ENCODE peak calls at places on chromosome 16, in four cellular contexts. A is lower leg skin, J is H1, I is gastrocnemius medialis. N is an unnamed sample.
A peak's percentile ranks its signal among the peaks of the same experiment; 100 is the strongest.

GRCh38 chr16:65377131-65377649 is 255.3 kb upstream of the CDH11 start:
- DNase-seq in J (no peak), A (no peak), I (no peak), N (no peak)

GRCh38 chr16:21156767-21157467 is 1.6 kb upstream of the LDAF1 start:
- DNase-seq in J (no peak), I (no peak), A (peak; percentile 43), N (no peak)

GRCh38 chr16:24919536-24919935 is 73.8 kb downstream of the SLC5A11 start:
- DNase-seq in J (no peak), A (no peak), I (no peak), N (no peak)

GRCh38 chr16:49755291-49755611 is 100.7 kb downstream of the ZNF423 start:
- DNase-seq in A (peak; percentile 22), I (no peak), J (no peak), N (no peak)

GRCh38 chr16:4404247-4404966 is 12.0 kb downstream of the CORO7 start:
- DNase-seq in J (peak; percentile 72), I (no peak), A (no peak), N (no peak)

GRCh38 chr16:11681526-11681925 is 13.3 kb downstream of the SNN start:
- DNase-seq in I (peak; percentile 93), J (no peak), A (no peak), N (no peak)

GRCh38 chr16:65415460-65415859 is 293.6 kb upstream of the CDH11 start:
- DNase-seq in J (no peak), I (no peak), A (no peak), N (no peak)

GRCh38 chr16:80899804-80900592 is 95.6 kb upstream of the CDYL2 start:
- DNase-seq in A (peak; percentile 41), J (no peak), I (peak; percentile 60), N (no peak)

GRCh38 chr16:30091474-30092372 is at the start of gene TBX6:
- DNase-seq in J (peak; percentile 73), I (peak; percentile 90), A (peak; percentile 90), N (peak; percentile 69)

GRCh38 chr16:66926171-66926570 is 836 bp upstream of the RRAD start:
- DNase-seq in A (no peak), J (no peak), I (peak; percentile 95), N (no peak)

GRCh38 chr16:78458588-78458987 is 359.1 kb downstream of the WWOX start:
- DNase-seq in I (no peak), A (no peak), J (no peak), N (no peak)

GRCh38 chr16:69563605-69564580 is 1.9 kb upstream of the NFAT5 start:
- DNase-seq in A (no peak), I (no peak), J (no peak), N (no peak)

GRCh38 chr16:49356728-49357488 is 16.7 kb upstream of the C16orf78 start:
- DNase-seq in I (no peak), A (no peak), J (no peak), N (no peak)

GRCh38 chr16:87930456-87930855 is 5.9 kb downstream of the CA5A start:
- DNase-seq in J (no peak), A (no peak), I (no peak), N (no peak)

GRCh38 chr16:14427371-14427948 is 202.6 kb downstream of the PARN start:
- DNase-seq in A (no peak), I (no peak), J (no peak), N (no peak)

GRCh38 chr16:30949655-30950515 is 1.0 kb downstream of the ORAI3 start:
- DNase-seq in J (no peak), A (peak; percentile 93), I (peak; percentile 87), N (peak; percentile 54)

GRCh38 chr16:75789237-75789636 is 62.9 kb upstream of the CPHXL start:
- DNase-seq in J (no peak), I (no peak), A (no peak), N (no peak)

GRCh38 chr16:58506241-58507194 is 6.6 kb downstream of the NDRG4 start:
- DNase-seq in A (no peak), J (no peak), I (peak; percentile 6), N (no peak)

GRCh38 chr16:14640538-14640937 is 7.8 kb downstream of the BFAR start:
- DNase-seq in J (no peak), A (no peak), I (no peak), N (no peak)

GRCh38 chr16:86701286-86701975 is 123.1 kb downstream of the FOXL1 start:
- DNase-seq in A (no peak), I (no peak), J (no peak), N (no peak)

GRCh38 chr16:17346774-17347569 is 123.8 kb downstream of the XYLT1 start:
- DNase-seq in J (no peak), A (no peak), I (no peak), N (no peak)

GRCh38 chr16:69131749-69132423 is 502 bp downstream of the CHTF8 start:
- DNase-seq in J (no peak), A (peak; percentile 58), I (peak; percentile 55), N (no peak)

GRCh38 chr16:11639925-11640899 is 28.0 kb upstream of the SNN start:
- DNase-seq in A (peak; percentile 94), I (peak; percentile 94), J (no peak), N (no peak)

GRCh38 chr16:59633996-59634579 is 900.0 kb upstream of the GOT2 start:
- DNase-seq in I (no peak), J (no peak), A (no peak), N (no peak)

GRCh38 chr16:50185005-50185505 is 31.9 kb downstream of the TENT4B start:
- DNase-seq in J (no peak), A (no peak), I (no peak), N (no peak)

GRCh38 chr16:5490499-5490898 is 392.9 kb upstream of the EEF2KMT start:
- DNase-seq in J (no peak), A (no peak), I (no peak), N (no peak)

GRCh38 chr16:69820926-69821541 is 58.9 kb downstream of the WWP2 start:
- DNase-seq in J (no peak), A (no peak), I (peak; percentile 30), N (no peak)

GRCh38 chr16:82655315-82655714 is 28.5 kb downstream of the CDH13 start:
- DNase-seq in I (no peak), A (no peak), J (no peak), N (no peak)

DNA sequence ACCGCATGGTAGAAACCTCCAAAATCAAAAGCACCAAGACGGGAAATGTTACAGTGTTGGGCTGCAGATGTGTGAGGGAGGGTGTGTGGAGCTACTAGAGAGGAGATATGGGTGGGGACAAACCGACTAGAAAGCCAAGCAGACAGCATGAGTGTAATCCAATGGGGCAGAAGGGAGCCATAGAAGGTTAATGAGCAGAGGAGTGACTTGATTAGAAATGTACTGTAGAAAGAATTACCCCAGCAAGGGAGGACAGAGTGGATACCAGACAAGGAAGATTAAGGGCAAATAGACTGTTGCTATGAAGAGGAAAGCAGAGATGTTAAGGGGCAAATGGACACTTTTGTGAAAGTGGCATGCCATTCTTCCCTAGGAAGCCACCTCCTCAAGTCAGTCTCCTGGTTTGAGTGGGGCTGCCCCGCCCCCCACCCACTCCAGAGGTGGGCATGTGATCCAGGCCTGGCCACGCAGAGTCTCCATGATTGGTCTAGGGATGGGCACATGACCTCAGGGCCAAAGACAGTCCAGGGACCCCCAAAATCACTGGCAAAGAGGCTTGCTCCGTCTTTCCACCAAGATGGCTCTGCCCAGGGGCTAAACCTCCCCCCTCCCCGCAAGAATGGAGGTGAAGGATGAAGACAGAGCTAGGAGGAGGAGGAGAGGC is 4.3 kb downstream of the COTL1 start:
- DNase-seq in A (no peak), I (no peak), J (no peak), N (no peak)
- TF ChIP-seq POLR2A in A (no peak), I (no peak), J (no peak), N (no peak)

DNA sequence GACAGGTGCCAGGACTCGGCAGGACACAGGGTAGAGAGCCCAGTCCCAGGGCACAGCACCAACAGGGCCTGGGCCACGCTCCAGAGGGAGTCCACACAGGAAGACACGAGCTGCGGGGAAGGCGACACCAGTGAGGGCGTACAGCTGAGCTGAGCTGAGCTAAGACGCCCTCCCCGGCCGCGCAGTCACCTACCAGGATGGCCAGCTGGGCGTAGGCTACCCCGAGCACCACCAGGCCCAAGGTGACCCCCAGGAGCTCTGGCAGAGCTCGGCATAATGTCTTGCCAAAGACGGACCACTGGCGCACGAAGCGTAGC is 42.7 kb downstream of the TSC2 start:
- DNase-seq in A (no peak), I (peak; percentile 90), J (no peak), N (no peak)
- TF ChIP-seq POLR2A in A (no peak), I (no peak), J (no peak), N (no peak)

DNA sequence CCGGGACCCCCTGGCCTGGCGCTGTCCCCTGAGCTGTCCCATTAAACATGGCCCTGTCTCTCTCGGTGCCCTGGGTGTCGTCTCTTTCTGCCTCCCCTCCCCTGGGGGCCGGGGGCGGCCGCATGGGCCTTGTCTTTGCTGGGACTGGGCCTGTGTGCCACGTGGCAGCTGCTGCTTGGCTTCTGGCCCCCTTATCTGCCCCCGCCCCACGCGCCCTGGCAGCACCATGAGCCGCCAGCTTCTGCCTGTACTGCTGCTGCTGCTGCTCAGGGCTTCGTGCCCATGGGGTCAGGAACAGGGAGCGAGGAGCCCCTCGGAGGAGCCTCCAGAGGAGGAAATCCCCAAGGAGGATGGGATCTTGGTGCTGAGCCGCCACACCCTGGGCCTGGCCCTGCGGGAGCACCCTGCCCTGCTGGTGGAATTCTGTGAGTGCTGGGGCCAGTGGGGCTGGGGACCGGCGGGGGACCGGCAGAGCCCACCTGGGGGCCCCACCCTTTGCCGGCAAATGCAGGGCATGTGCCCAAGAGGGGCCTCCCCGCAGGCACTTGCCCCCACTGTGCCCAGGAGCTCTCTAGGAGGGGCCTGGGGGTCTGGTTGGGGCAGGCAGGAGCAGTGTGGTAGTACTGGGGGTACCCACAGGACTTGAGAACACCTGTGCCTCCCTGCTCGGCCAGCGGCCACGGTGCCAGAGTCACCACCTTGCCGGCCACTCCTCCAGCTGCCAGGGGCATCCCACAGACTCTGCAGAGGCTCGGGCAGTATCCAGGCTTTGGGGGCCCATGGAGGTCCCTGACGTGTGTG is at the start of gene PDIA2:
- DNase-seq in I (no peak), J (no peak), A (no peak), N (no peak)
- TF ChIP-seq POLR2A in I (no peak), J (no peak), A (no peak), N (no peak)

GRCh38 chr16:89589241-89589926 is 13.8 kb downstream of the CPNE7 start:
- DNase-seq in I (no peak), A (no peak), J (no peak), N (no peak)

GRCh38 chr16:89584768-89585549 is 9.4 kb downstream of the CPNE7 start:
- DNase-seq in J (no peak), I (no peak), A (no peak), N (no peak)

GRCh38 chr16:89586853-89587252 is 11.3 kb downstream of the CPNE7 start:
- DNase-seq in J (no peak), I (no peak), A (no peak), N (no peak)

GRCh38 chr16:89586218-89586617 is 10.7 kb downstream of the CPNE7 start:
- DNase-seq in I (no peak), J (no peak), A (no peak), N (no peak)

DNA sequence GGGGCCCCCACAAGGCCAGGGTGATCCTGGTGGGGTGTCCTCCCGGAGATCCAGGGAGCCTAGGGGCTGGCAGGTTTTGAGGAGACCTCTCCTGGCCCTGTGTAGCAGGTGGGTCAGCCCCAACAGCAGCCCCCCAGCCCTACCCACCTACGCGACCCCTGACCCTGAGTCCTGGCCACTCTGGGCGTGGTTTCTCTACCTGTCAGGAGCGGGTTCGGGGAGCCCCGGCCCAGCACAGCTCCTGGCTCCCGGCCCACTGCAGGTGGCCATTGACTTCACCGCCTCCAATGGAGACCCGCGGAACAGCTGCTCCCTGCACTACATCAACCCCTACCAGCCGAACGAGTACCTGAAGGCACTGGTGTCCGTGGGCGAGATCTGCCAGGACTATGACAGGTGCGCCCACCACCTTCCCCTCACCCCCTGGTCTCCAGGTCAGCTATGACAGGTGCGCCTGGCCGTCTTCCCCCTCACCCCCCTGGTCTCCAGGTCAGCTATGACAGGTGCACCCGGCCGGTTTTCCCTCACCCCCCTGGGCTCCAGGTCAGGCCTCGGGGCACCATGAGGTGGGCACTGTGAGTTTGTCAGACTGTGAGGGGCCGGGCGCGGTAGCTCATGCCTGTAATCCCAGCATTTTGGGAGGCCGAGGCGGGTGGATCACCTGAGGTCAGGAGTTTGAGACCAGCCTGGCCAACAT is 13.0 kb downstream of the CPNE7 start:
- DNase-seq in I (no peak), J (no peak), A (no peak), N (no peak)
- TF ChIP-seq POLR2A in I (no peak), J (no peak), A (no peak), N (no peak)

N was measured in esophagus squamous epithelium.